ENCODE peak calls at places on chromosomes 13 and 19, in nine cellular contexts. I is T1000, M is left colon, K is A673, H is fibroblast of gingiva, C is PC-3, B is anterior cingulate cortex, N is NCI-H69, U is T-helper 17 cell. E is an unnamed sample.

GRCh38 chr13:19681517-19681916 is 48.1 kb downstream of the MPHOSPH8 start:
- DNase-seq in I (no peak), M (no peak), K (peak; percentile 60), H (no peak), C (no peak), B (no peak), N (peak; percentile 1), U (no peak), E (no peak)

GRCh38 chr13:106533940-106534843 is 1.3 kb downstream of the EFNB2 start:
- DNase-seq in I (peak; percentile 8), M (peak; percentile 69), K (no peak), H (peak; percentile 56), C (peak; percentile 56), B (no peak), N (peak; percentile 81), U (peak; percentile 12), E (peak; percentile 69)

GRCh38 chr13:24619302-24619701 is 60.9 kb upstream of the ATP12A start:
- DNase-seq in I (no peak), M (no peak), K (no peak), H (no peak), C (no peak), B (no peak), N (no peak), U (no peak), E (no peak)

GRCh38 chr19:56066152-56067023 is 54.7 kb downstream of the ZNF787 start:
- DNase-seq in I (no peak), M (peak; percentile 66), K (peak; percentile 71), H (peak; percentile 14), C (peak; percentile 70), B (no peak), N (peak; percentile 78), U (peak; percentile 43), E (peak; percentile 75)

GRCh38 chr13:67620665-67621064 is 390.5 kb upstream of the PCDH9 start:
- DNase-seq in I (no peak), M (no peak), K (no peak), H (peak; percentile 65), C (no peak), B (no peak), N (no peak), U (no peak), E (peak; percentile 48)

GRCh38 chr19:5130371-5131030 is 161.6 kb downstream of the KDM4B start:
- DNase-seq in I (no peak), M (peak; percentile 37), K (no peak), H (no peak), C (no peak), B (no peak), N (no peak), U (peak; percentile 32), E (no peak)

GRCh38 chr19:4042731-4043082 is 24.0 kb downstream of the ZBTB7A start:
- DNase-seq in I (no peak), M (peak; percentile 49), K (no peak), H (no peak), C (peak; percentile 32), B (no peak), N (no peak), U (no peak), E (no peak)

GRCh38 chr19:46303345-46303701 is 6.5 kb downstream of the HIF3A start:
- DNase-seq in I (no peak), M (no peak), K (no peak), H (no peak), C (no peak), B (no peak), N (no peak), U (no peak), E (no peak)

GRCh38 chr19:38913958-38914357 is 2.0 kb upstream of the CCER2 start:
- DNase-seq in I (no peak), M (no peak), K (no peak), H (no peak), C (no peak), B (no peak), N (no peak), U (no peak), E (no peak)